ENCODE peak calls at places on chromosome 17, in nine cellular contexts. B, E, F, U, Y, R, I, V and G are unnamed samples.

GRCh38 chr17:3448059-3448630 is 14.5 kb upstream of the OR1E2 start:
- DNase-seq in F (no peak), B (no peak), E (no peak), R (no peak), I (no peak), U (no peak), V (no peak), Y (no peak), G (no peak)

GRCh38 chr17:27492470-27492869 is 36.2 kb downstream of the KSR1 start:
- DNase-seq in V (no peak), U (no peak), E (no peak), B (no peak), F (no peak), I (no peak), R (no peak), Y (no peak), G (no peak)

GRCh38 chr17:50175035-50175788 is 9.4 kb downstream of the SGCA start:
- DNase-seq in F (no peak), R (no peak), I (no peak), V (no peak), E (no peak), B (peak; percentile 43), Y (no peak), U (peak; percentile 17), G (no peak)

GRCh38 chr17:1629647-1630310 is 1.1 kb upstream of the SLC43A2 start:
- DNase-seq in I (peak; percentile 84), B (peak; percentile 31), Y (peak; percentile 52), F (peak; percentile 66), U (no peak), V (peak; percentile 87), E (peak; percentile 53), R (no peak), G (peak; percentile 83)

GRCh38 chr17:20273741-20274500 is 193.4 kb downstream of the LGALS9B start:
- DNase-seq in E (no peak), F (no peak), R (no peak), I (no peak), V (no peak), Y (no peak), B (no peak), U (no peak), G (no peak)

GRCh38 chr17:55005520-55005919 is 37.0 kb downstream of the STXBP4 start:
- DNase-seq in R (no peak), U (no peak), V (no peak), I (no peak), F (peak; percentile 24), B (peak; percentile 32), Y (peak; percentile 8), E (peak; percentile 6), G (peak; percentile 3)

GRCh38 chr17:33267279-33267790 is 25.8 kb downstream of the ASIC2 start:
- DNase-seq in I (no peak), U (peak; percentile 87), R (peak; percentile 75), E (no peak), F (no peak), Y (peak; percentile 84), B (peak; percentile 95), V (no peak), G (no peak)

GRCh38 chr17:22286337-22287041 is 594.2 kb downstream of the KCNJ18 start:
- DNase-seq in E (no peak), V (no peak), F (no peak), R (no peak), B (no peak), I (no peak), Y (no peak), U (no peak), G (no peak)

GRCh38 chr17:83075270-83075880 is 4.0 kb upstream of the METRNL start:
- DNase-seq in V (no peak), F (no peak), B (no peak), R (no peak), Y (no peak), I (no peak), E (no peak), U (no peak), G (no peak)

GRCh38 chr17:83074696-83075223 is 4.6 kb upstream of the METRNL start:
- DNase-seq in B (no peak), R (no peak), V (no peak), E (no peak), U (no peak), F (no peak), I (no peak), Y (no peak), G (no peak)

GRCh38 chr17:83078378-83079339 is 750 bp upstream of the METRNL start:
- DNase-seq in R (no peak), E (peak; percentile 21), Y (no peak), B (no peak), F (no peak), V (peak; percentile 66), U (no peak), I (no peak), G (no peak)

GRCh38 chr17:83077411-83077810 is 2.0 kb upstream of the METRNL start:
- DNase-seq in B (no peak), E (no peak), R (no peak), V (no peak), I (no peak), F (no peak), Y (no peak), U (no peak), G (no peak)

DNA sequence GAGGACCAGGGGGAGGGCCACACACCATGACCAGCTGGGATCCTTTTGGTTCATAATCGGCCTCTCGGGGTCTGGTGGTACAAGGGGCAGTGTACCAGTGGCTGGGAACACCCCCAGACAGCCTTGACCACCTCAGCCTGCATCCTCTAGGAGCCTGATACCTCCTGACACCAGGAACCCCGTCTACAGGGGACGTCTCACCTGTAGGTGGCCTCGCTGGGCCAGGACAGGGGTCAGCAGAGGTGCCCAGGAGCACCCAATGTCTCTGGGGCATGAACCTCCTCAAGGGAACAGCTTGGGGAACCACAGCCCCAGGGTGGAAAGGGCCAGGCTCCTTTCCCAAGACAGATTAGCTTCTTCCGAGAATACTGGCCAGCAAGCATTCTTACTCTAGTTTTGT is 2.5 kb upstream of the METRNL start:
- DNase-seq in V (no peak), F (no peak), Y (no peak), I (no peak), U (no peak), B (no peak), E (no peak), R (no peak), G (no peak)
- TF ChIP-seq CTCF in V (peak; percentile 33), F (peak; percentile 7), Y (peak; percentile 14), I (no peak), U (no peak), B (peak; percentile 19), E (no peak), R (peak; percentile 12), G (peak; percentile 61)

GRCh38 chr17:14459955-14460354 is 159.1 kb downstream of the HS3ST3B1 start:
- DNase-seq in R (no peak), E (no peak), U (no peak), B (no peak), F (no peak), Y (no peak), V (no peak), I (no peak), G (no peak)

GRCh38 chr17:14461131-14461530 is 160.2 kb downstream of the HS3ST3B1 start:
- DNase-seq in V (no peak), I (no peak), U (no peak), F (no peak), Y (no peak), B (no peak), R (no peak), E (no peak), G (no peak)

GRCh38 chr17:14458724-14459123 is 157.8 kb downstream of the HS3ST3B1 start:
- DNase-seq in V (no peak), U (no peak), E (no peak), I (no peak), F (no peak), B (no peak), R (no peak), Y (no peak), G (no peak)

GRCh38 chr17:14464741-14465140 is 163.9 kb downstream of the HS3ST3B1 start:
- DNase-seq in R (peak; percentile 86), F (no peak), E (no peak), U (peak; percentile 32), V (no peak), B (peak; percentile 58), Y (peak; percentile 85), I (no peak), G (no peak)

GRCh38 chr17:14460502-14460901 is 159.6 kb downstream of the HS3ST3B1 start:
- DNase-seq in Y (no peak), R (no peak), I (no peak), U (no peak), E (no peak), B (no peak), F (no peak), V (no peak), G (no peak)
- TF ChIP-seq CTCF in Y (no peak), R (no peak), I (no peak), U (no peak), E (no peak), B (no peak), F (no peak), V (no peak), G (no peak)

DNA sequence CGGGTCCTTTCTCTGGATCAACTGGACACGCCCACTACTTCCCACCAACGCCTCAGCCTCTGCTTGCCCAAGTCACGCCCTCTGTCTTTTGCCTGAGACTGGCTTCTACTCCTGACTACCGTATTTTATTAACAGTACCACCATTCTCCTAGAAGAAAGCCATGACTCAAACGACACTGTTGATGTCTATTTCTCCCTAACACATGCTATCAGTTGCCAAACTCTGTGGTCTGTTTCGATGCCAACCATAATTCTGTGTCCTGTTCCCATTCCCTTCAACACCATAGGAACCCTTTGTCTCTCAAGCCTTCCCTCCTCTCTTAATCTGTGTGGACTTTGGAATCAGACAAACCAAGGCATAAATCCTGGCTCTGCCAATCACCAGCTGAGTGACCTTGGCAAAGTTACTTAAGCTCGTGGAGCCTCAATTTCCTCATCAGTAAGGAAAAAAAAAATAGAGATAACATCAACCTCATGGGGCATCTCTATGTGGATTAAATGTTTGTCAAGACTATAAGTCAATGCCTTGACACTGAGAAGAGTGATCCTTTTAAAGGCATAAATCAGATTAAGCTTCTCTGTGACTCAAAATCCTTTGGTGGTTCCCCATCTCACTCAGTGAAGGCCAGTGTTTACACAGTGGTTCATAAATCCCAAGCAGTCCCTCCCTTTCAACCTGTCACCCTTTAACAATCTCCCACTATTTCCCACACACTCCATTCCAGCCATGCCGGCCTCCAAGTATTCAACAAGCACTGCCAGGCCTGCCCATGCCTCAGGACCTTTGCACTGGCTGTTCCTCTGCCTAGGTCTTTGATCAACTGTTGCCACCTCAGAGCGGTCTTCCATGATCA is 45.6 kb downstream of the ERN1 start:
- DNase-seq in R (no peak), Y (peak; percentile 67), I (no peak), B (peak; percentile 75), F (peak; percentile 31), E (no peak), V (peak; percentile 66), U (peak; percentile 19), G (no peak)
- TF ChIP-seq CTCF in R (no peak), Y (no peak), I (no peak), B (no peak), F (no peak), E (no peak), V (no peak), U (no peak), G (no peak)

DNA sequence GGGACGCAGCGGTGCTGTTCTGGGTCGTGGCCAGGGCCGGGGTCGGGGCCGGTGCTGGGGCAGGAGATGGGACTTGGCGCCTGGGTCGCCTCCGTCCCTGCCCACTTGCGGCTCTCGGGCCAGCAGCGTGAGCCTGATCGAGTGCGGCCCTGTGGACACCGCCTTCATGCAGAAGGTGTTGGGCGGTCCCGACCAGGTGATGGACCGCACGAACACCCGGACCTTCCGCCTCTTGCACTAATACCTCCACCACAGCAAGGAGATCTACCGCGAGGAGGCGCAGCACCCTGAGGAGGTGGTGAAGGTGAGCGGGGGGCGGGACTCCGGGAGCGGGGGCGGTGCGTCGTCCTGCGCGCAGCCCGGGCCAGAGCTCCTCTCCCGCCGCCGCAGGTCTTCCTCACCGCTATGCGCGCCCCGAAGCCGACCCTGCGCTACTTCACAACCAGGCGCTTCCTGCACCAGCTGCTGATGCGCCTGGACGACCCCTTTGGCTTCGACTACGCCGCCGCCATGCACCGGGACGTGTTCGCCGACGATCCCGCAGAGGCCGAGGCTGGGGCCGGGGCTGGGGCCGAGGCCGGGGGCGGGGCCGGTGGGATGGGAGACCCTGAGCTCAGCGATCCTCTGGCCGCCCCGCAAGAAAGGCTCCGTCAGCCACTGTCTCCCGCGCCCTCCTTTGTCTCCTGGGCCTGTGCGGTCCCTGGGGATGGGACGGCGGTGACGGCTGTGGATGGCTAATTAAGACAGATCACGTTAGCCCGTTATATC is 4.5 kb upstream of the HSD17B1 start:
- DNase-seq in R (no peak), E (peak; percentile 84), Y (no peak), V (peak; percentile 89), I (peak; percentile 86), B (no peak), F (peak; percentile 76), U (no peak), G (peak; percentile 94)
- TF ChIP-seq CTCF in R (peak; percentile 35), E (peak; percentile 43), Y (no peak), V (peak; percentile 38), I (peak; percentile 53), B (peak; percentile 12), F (peak; percentile 53), U (peak; percentile 67), G (peak; percentile 67)